ENCODE peak calls at places on chromosomes 16 and 17, in seven cellular contexts. Z is transverse colon, Q is stomach, W is tibial nerve, N is H1, D is K562, I is sigmoid colon. T is an unnamed sample. For H3K27me3, the result is how much of the 10 kb centered on the place peaks cover.

GRCh38 chr16:48321307-48322036 is 63.7 kb downstream of the SIAH1 start:
- DNase-seq in N (no peak), Q (no peak), Z (no peak), D (no peak), W (no peak), I (no peak), T (no peak)

GRCh38 chr17:7178973-7179316 is 225 bp downstream of the ASGR1 start:
- DNase-seq in D (no peak), Q (no peak), I (peak), Z (no peak), W (no peak), N (no peak), T (no peak)

GRCh38 chr16:17171250-17172143 is 299.3 kb downstream of the XYLT1 start:
- DNase-seq in Q (peak), N (no peak), D (no peak), Z (no peak), W (no peak), I (no peak), T (no peak)

GRCh38 chr17:61411114-61411943 is 11.7 kb downstream of the TBX2 start:
- DNase-seq in Z (peak), I (peak), Q (peak), D (no peak), W (no peak), N (no peak), T (peak)

GRCh38 chr16:49588729-49589384 is 215.3 kb downstream of the C16orf78 start:
- DNase-seq in Z (no peak), I (no peak), N (no peak), D (peak), Q (peak), W (no peak), T (no peak)

GRCh38 chr16:19210968-19211367 is 42.9 kb downstream of the SYT17 start:
- DNase-seq in D (no peak), I (no peak), N (no peak), Q (no peak), Z (no peak), W (no peak), T (no peak)

GRCh38 chr17:29246638-29247037 is at the start of gene CRYBA1:
- DNase-seq in Q (no peak), I (no peak), D (no peak), Z (no peak), N (no peak), W (no peak), T (no peak)

GRCh38 chr17:15909481-15909991 is 35.4 kb upstream of the ADORA2B start:
- DNase-seq in W (no peak), Q (peak), D (no peak), Z (no peak), N (no peak), I (no peak), T (no peak)

GRCh38 chr16:47965439-47965838 is 190.4 kb downstream of the ABCC12 start:
- DNase-seq in I (no peak), Z (no peak), W (no peak), D (no peak), N (peak), Q (no peak), T (no peak)

GRCh38 chr17:72104863-72105234 is 16.0 kb upstream of the SOX9 start:
- DNase-seq in D (no peak), W (no peak), Q (no peak), Z (no peak), N (no peak), I (no peak), T (no peak)

GRCh38 chr17:62657664-62658063 is 30.2 kb downstream of the MRC2 start:
- DNase-seq in W (no peak), D (no peak), Q (no peak), N (no peak), I (peak), Z (no peak), T (no peak)

GRCh38 chr16:68434654-68435210 is 13.6 kb downstream of the SMPD3 start:
- DNase-seq in W (no peak), Z (peak), N (no peak), Q (peak), I (no peak), D (no peak), T (no peak)

GRCh38 chr16:69107311-69107962 is 2.0 kb downstream of the HAS3 start:
- DNase-seq in D (no peak), Z (peak), Q (peak), W (no peak), N (no peak), I (no peak), T (peak)

GRCh38 chr16:1334739-1335138 is 1.3 kb downstream of the BAIAP3 start:
- DNase-seq in N (no peak), D (no peak), I (no peak), Z (no peak), Q (no peak), W (no peak), T (no peak)

GRCh38 chr16:20899503-20900298 is 457 bp downstream of the DCUN1D3 start:
- DNase-seq in I (no peak), W (peak), N (no peak), Q (no peak), Z (no peak), D (peak), T (peak)

GRCh38 chr17:65222216-65222738 is 85.1 kb downstream of the RGS9 start:
- DNase-seq in I (no peak), Z (no peak), D (no peak), N (no peak), Q (no peak), W (no peak), T (no peak)

GRCh38 chr17:38465420-38466345 is 37.4 kb downstream of the ARHGAP23 start:
- DNase-seq in Z (peak), N (no peak), Q (peak), D (no peak), I (peak), W (peak), T (peak)
- H3K27ac ChIP-seq in Z (peak), N (peak), Q (peak), D (no peak), I (peak), W (peak), T (peak)

DNA sequence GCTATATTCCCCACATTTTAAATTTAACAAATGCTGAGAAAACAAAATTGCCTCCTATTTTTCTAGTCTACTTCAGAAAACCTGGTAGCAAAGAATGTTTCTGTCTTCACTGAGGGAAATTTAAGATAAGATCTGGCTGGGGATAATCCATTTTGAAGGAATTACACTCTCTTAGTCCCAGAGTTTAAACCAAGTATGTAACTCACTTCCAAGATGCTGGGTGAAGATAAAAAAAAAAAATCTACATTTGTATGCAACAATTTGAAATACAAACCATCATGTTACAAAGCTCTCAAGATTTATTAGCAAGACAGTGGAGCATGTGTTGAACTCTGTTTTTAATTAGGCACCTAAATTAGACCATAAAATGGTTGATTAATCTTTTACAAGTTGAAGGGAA is 5.7 kb downstream of the HS3ST3B1 start:
- DNase-seq in I (no peak), Q (no peak), Z (no peak), D (no peak), N (no peak), W (no peak), T (no peak)
- H3K27me3 ChIP-seq in I (half or more), Q (half or more), Z (half or more), D (under half), N (under half), W (half or more), T (under half)

DNA sequence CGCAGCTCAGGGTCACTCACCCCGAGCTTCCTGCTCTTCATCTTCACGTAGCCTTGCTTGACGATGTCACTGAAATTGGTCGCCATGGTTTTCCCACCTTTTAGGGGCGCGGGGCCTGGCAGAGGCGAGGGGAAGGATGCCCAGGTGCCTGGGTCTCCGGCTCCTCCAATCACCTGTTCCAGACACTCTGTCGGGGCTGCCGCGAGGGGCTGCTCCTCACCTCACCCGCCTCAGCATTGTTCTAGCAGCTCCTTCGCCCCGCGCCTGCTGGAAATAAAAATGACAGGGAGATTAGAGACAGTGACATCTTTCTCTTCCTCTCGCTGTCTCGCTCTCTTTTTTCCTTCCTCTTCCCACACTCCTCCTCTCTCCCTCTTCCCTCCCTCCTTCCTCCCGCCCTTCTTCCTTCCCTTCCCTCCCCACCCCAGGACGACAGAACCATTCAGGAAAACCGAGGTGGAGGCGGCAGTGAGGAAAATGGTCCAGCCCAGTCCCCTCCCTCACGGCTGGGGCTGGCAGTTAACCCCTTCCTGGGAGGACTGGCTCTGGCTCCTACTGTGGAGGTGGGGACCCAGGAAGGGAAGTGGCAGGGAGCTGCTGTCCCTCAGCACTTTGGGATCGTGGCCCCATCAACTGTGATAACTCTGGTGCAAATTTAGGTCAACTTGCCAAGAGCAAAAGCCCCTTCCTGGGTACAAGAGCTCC is 6.7 kb downstream of the DOK4 start:
- DNase-seq in N (peak), Z (peak), Q (peak), I (no peak), D (peak), W (no peak), T (peak)
- TF ChIP-seq EP300 in N (no peak), Z (no peak), Q (no peak), I (no peak), D (no peak), W (no peak), T (no peak)

GRCh38 chr17:44348234-44348987 is 3.3 kb downstream of the GRN start:
- DNase-seq in D (no peak), W (no peak), I (no peak), Q (no peak), N (no peak), Z (peak), T (no peak)

GRCh38 chr17:44345497-44346026 is 460 bp downstream of the GRN start:
- DNase-seq in D (peak), N (no peak), Z (peak), I (no peak), W (no peak), Q (peak), T (peak)

GRCh38 chr17:44343510-44344209 is 1.4 kb upstream of the GRN start:
- DNase-seq in Z (no peak), N (no peak), W (no peak), Q (no peak), I (no peak), D (no peak), T (peak)

GRCh38 chr17:44346064-44346844 is 1.2 kb downstream of the GRN start:
- DNase-seq in Q (no peak), I (no peak), Z (no peak), W (no peak), D (no peak), N (no peak), T (peak)

GRCh38 chr17:44344939-44345496 is at the start of gene GRN:
- DNase-seq in Q (peak), D (peak), I (peak), W (peak), Z (peak), N (peak), T (peak)
- H3K27ac ChIP-seq in Q (peak), D (peak), I (peak), W (peak), Z (peak), N (peak), T (peak)

GRCh38 chr17:83075270-83075880 is 4.0 kb upstream of the METRNL start:
- DNase-seq in Q (no peak), I (no peak), Z (no peak), D (no peak), W (no peak), N (no peak), T (no peak)
- H3K27me3 ChIP-seq in Q (under half), I (under half), Z (under half), D (under half), W (under half), N (under half), T (under half)

DNA sequence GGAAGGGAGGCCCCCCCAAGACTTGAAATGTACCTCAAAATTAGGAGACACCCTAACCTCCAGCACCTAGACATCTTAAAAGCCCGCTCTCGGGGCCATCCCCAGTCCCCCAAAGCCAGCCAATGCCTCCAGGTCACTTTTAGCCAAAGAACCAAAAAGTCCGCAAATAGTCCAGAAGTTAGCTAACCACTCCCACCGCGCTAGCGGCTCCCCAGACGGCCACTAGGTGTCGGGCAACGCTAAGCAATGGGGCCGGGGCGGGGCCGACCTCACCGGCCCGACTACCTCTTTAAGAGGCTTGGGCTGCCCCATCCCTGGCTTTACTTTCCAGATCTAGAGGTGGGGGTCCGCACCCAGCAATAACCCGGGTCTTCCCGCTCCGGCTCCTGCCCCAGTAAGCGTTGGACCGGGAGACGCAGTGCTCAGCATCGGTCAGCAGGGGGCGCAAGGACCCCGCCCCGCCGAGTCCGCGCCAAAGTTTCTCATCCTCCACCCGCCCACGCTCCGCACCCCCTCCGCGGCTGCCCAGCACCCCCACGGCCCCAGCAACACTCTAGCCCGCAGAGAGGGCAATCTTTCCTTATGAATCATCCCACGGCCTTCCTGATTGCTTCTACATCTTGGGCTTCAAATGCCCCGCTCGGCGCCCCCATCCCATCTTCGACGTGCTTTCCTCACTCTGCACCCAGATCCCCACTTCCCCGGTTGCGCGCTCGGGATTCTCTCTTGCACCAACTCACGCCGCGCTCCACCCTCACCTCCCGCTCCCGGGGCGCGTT is 795 bp downstream of the COL1A1 start:
- DNase-seq in Q (peak), I (peak), N (peak), Z (peak), W (peak), D (peak), T (peak)
- TF ChIP-seq EP300 in Q (no peak), I (no peak), N (no peak), Z (no peak), W (no peak), D (no peak), T (no peak)

GRCh38 chr17:78107976-78108725 is 20.4 kb downstream of the TMC6 start:
- DNase-seq in I (peak), W (no peak), N (no peak), D (no peak), Q (no peak), Z (peak), T (no peak)
- H3K27ac ChIP-seq in I (no peak), W (no peak), N (no peak), D (no peak), Q (no peak), Z (no peak), T (no peak)

GRCh38 chr16:67163164-67163902 is 1.2 kb upstream of the HSF4 start:
- DNase-seq in I (peak), D (no peak), Z (no peak), W (no peak), N (no peak), Q (no peak), T (no peak)

GRCh38 chr16:67163903-67164558 is 514 bp upstream of the HSF4 start:
- DNase-seq in Z (no peak), D (no peak), W (no peak), I (peak), Q (no peak), N (no peak), T (no peak)

GRCh38 chr16:67166035-67166882 is 1.7 kb downstream of the HSF4 start:
- DNase-seq in D (no peak), N (no peak), I (no peak), W (no peak), Z (no peak), Q (no peak), T (no peak)

GRCh38 chr16:67165121-67166034 is 833 bp downstream of the HSF4 start:
- DNase-seq in W (no peak), I (no peak), Q (no peak), D (no peak), N (no peak), Z (no peak), T (no peak)

DNA sequence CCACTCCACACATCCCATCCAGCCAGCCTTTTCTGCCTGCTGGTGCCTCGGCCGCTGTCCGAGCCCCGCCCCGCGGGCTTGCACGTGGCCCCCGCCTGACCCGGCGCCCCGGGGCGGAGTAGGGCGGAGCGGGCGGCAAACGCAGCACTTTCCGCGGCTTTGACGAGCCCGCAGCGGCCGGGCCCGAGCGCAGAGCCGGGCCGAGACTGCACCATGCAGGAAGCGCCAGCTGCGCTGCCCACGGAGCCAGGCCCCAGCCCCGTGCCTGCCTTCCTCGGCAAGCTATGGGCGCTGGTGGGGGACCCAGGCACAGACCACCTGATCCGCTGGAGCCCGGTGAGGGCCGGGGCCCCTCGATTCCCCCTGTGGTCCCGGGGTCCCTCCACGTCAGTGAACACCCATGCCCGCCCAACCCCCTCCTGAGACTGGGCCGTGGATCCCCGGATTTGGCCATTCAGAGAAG is at the start of gene HSF4:
- DNase-seq in D (peak), Q (peak), I (peak), N (no peak), W (no peak), Z (peak), T (no peak)
- H3K27me3 ChIP-seq in D (under half), Q (half or more), I (half or more), N (half or more), W (half or more), Z (half or more), T (under half)

GRCh38 chr17:56834380-56835258 is 668 bp downstream of the DGKE start:
- DNase-seq in Z (peak), N (peak), I (peak), Q (peak), D (peak), W (no peak), T (peak)
- TF ChIP-seq EP300 in Z (no peak), N (no peak), I (no peak), Q (no peak), D (no peak), W (no peak), T (no peak)